ENCODE peak calls at places on chromosomes 11 and 22, in nine cellular contexts. One of them, this sample, is unnamed.

GRCh38 chr11:65922565-65922964 is 3.3 kb downstream of the DRAP1 start:
- DNase-seq in HCT116: no peak
- DNase-seq in PC-9: no peak
- DNase-seq in stomach: no peak
- DNase-seq in PC-3: no peak
- DNase-seq in kidney: no peak
- DNase-seq in pancreas: no peak
- DNase-seq in GM23338: no peak
- DNase-seq in H9: no peak
- DNase-seq in this sample: no peak

GRCh38 chr11:106482920-106483761 is 405.7 kb downstream of the AASDHPPT start:
- DNase-seq in HCT116: no peak
- DNase-seq in PC-9: no peak
- DNase-seq in stomach: no peak
- DNase-seq in PC-3: peak; percentile 89
- DNase-seq in kidney: no peak
- DNase-seq in pancreas: no peak
- DNase-seq in GM23338: no peak
- DNase-seq in H9: no peak
- DNase-seq in this sample: no peak

GRCh38 chr22:42074153-42074750 is at the start of gene PHETA2:
- DNase-seq in HCT116: no peak
- DNase-seq in PC-9: peak; percentile 29
- DNase-seq in stomach: peak; percentile 61
- DNase-seq in PC-3: no peak
- DNase-seq in kidney: peak; percentile 88
- DNase-seq in pancreas: peak; percentile 46
- DNase-seq in GM23338: peak; percentile 68
- DNase-seq in H9: peak; percentile 48
- DNase-seq in this sample: peak; percentile 91

GRCh38 chr11:9004310-9004945 is 627 bp upstream of the NRIP3 start:
- DNase-seq in HCT116: no peak
- DNase-seq in PC-9: no peak
- DNase-seq in stomach: no peak
- DNase-seq in PC-3: no peak
- DNase-seq in kidney: peak; percentile 79
- DNase-seq in pancreas: peak; percentile 18
- DNase-seq in GM23338: peak; percentile 82
- DNase-seq in H9: peak; percentile 73
- DNase-seq in this sample: peak; percentile 89

GRCh38 chr11:11968511-11969280 is 39.7 kb downstream of the DKK3 start:
- DNase-seq in HCT116: no peak
- DNase-seq in PC-9: no peak
- DNase-seq in stomach: no peak
- DNase-seq in PC-3: no peak
- DNase-seq in kidney: peak; percentile 61
- DNase-seq in pancreas: no peak
- DNase-seq in GM23338: no peak
- DNase-seq in H9: no peak
- DNase-seq in this sample: no peak

GRCh38 chr11:80993561-80993960 is 1552.7 kb upstream of the TENM4 start:
- DNase-seq in HCT116: no peak
- DNase-seq in PC-9: no peak
- DNase-seq in stomach: no peak
- DNase-seq in PC-3: no peak
- DNase-seq in kidney: no peak
- DNase-seq in pancreas: no peak
- DNase-seq in GM23338: peak; percentile 56
- DNase-seq in H9: no peak
- DNase-seq in this sample: no peak

GRCh38 chr22:45246060-45246985 is 5.6 kb upstream of the KIAA0930 start:
- DNase-seq in HCT116: peak; percentile 92
- DNase-seq in PC-9: peak; percentile 61
- DNase-seq in stomach: peak; percentile 81
- DNase-seq in PC-3: peak; percentile 85
- DNase-seq in kidney: peak; percentile 78
- DNase-seq in pancreas: peak; percentile 91
- DNase-seq in GM23338: no peak
- DNase-seq in H9: no peak
- DNase-seq in this sample: no peak

GRCh38 chr11:122659676-122660571 is 4.4 kb downstream of the UBASH3B start:
- DNase-seq in HCT116: no peak
- DNase-seq in PC-9: no peak
- DNase-seq in stomach: no peak
- DNase-seq in PC-3: no peak
- DNase-seq in kidney: no peak
- DNase-seq in pancreas: no peak
- DNase-seq in GM23338: no peak
- DNase-seq in H9: no peak
- DNase-seq in this sample: no peak

GRCh38 chr22:41762980-41763779 is 37.3 kb upstream of the CCDC134 start:
- DNase-seq in HCT116: peak; percentile 28
- DNase-seq in PC-9: peak; percentile 14
- DNase-seq in stomach: no peak
- DNase-seq in PC-3: peak; percentile 5
- DNase-seq in kidney: no peak
- DNase-seq in pancreas: no peak
- DNase-seq in GM23338: peak; percentile 94
- DNase-seq in H9: peak; percentile 91
- DNase-seq in this sample: no peak

GRCh38 chr11:45805305-45806071 is 539 bp downstream of the SLC35C1 start:
- DNase-seq in HCT116: no peak
- DNase-seq in PC-9: peak; percentile 47
- DNase-seq in stomach: peak; percentile 34
- DNase-seq in PC-3: peak; percentile 27
- DNase-seq in kidney: peak; percentile 86
- DNase-seq in pancreas: peak; percentile 33
- DNase-seq in GM23338: peak; percentile 50
- DNase-seq in H9: peak; percentile 57
- DNase-seq in this sample: no peak

DNA sequence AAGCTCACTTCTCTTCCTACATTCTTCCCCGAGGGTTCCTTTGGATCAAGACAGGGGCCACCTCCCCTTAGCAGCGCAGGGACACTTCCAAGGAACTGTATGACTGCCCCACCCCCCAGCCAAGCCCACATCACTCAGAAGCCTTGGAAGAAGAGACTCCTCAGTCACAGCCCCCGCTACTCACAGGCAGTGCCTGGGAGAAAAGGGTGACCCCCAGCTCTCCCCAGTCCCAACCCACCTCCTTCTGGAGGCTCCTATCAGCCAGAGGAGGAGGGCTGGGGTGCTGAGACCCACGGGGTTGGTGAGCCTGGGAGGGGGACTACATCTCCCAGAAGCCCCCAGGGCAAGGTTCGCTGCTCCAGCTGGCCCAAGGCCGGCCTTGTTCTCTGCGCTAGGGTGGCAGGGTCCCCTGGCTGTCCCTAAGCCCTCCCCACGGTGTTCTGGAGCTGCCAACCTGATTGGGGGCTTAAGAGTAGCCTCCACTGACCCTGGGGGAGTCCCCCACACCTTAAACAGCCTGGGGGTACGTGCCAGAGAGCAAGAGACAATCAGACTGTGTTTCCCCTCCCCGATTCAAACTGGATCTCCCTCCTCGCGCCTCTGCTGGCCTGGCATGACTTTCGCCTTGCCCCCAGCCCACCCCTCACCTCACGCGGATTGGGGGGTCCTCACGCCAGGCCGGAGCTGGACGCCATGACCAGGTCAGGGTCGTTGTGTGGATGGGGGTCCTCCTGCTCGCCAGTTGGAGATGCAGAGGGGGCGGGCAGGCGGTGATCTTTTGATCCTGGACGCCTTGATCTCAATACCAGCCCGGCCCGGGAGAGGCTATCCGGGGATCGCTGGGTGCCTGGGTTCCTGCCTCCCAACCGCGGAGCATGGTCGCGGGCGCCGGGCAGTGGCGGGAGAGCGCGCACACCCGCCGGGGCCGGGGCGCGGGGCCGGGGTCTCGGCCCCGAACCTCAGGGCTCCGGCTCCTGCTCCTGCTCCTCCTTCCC is 838 bp downstream of the BCL9L start:
- DNase-seq in HCT116: no peak
- DNase-seq in PC-9: no peak
- DNase-seq in stomach: peak; percentile 59
- DNase-seq in PC-3: peak; percentile 54
- DNase-seq in kidney: peak; percentile 83
- DNase-seq in pancreas: peak; percentile 62
- DNase-seq in GM23338: peak; percentile 84
- DNase-seq in H9: peak; percentile 71
- DNase-seq in this sample: peak; percentile 72
- H3K4me1 ChIP-seq in HCT116: peaks cover 59% of the 10 kb centered on the region
- H3K4me1 ChIP-seq in PC-9: peaks cover 35% of the 10 kb centered on the region
- H3K4me1 ChIP-seq in stomach: peaks cover 79% of the 10 kb centered on the region
- H3K4me1 ChIP-seq in PC-3: peaks cover 62% of the 10 kb centered on the region
- H3K4me1 ChIP-seq in kidney: peaks cover 34% of the 10 kb centered on the region
- H3K4me1 ChIP-seq in pancreas: peaks cover 37% of the 10 kb centered on the region
- H3K4me1 ChIP-seq in GM23338: peaks cover 64% of the 10 kb centered on the region
- H3K4me1 ChIP-seq in H9: peaks cover 23% of the 10 kb centered on the region
- H3K4me1 ChIP-seq in this sample: peaks cover 71% of the 10 kb centered on the region

DNA sequence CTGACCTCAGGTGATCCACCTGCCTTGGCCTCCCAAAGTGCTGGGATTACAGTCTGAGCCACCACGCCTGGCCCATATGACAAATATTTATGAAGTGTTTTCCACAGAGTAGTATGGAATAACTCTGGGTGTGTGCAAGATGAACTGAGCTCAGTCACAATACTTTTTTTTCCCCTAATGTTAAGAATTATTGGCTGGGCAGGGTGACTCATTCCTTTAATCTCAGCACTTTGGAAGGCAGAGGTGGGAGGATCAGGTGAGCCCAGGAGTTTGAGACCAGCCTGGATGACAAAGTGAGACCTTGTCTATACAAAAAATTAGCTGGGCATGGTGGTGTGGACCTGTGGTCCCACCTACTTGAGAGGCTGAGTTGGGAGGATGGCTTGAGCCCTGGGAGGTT is 6.4 kb downstream of the PTPRJ start:
- DNase-seq in HCT116: peak; percentile 79
- DNase-seq in PC-9: peak; percentile 54
- DNase-seq in stomach: no peak
- DNase-seq in PC-3: peak; percentile 73
- DNase-seq in kidney: peak; percentile 6
- DNase-seq in pancreas: no peak
- DNase-seq in GM23338: no peak
- DNase-seq in H9: no peak
- DNase-seq in this sample: no peak
- H3K4me1 ChIP-seq in HCT116: peaks cover 75% of the 10 kb centered on the region
- H3K4me1 ChIP-seq in PC-9: peaks cover 79% of the 10 kb centered on the region
- H3K4me1 ChIP-seq in stomach: peaks cover 100% of the 10 kb centered on the region
- H3K4me1 ChIP-seq in PC-3: peaks cover 50% of the 10 kb centered on the region
- H3K4me1 ChIP-seq in kidney: peaks cover 28% of the 10 kb centered on the region
- H3K4me1 ChIP-seq in pancreas: peaks cover 39% of the 10 kb centered on the region
- H3K4me1 ChIP-seq in GM23338: peaks cover 21% of the 10 kb centered on the region
- H3K4me1 ChIP-seq in H9: no peaks in the 10 kb centered on the region
- H3K4me1 ChIP-seq in this sample: peaks cover 48% of the 10 kb centered on the region

GRCh38 chr11:6599884-6600390 is 3.5 kb downstream of the RRP8 start:
- DNase-seq in HCT116: no peak
- DNase-seq in PC-9: no peak
- DNase-seq in stomach: no peak
- DNase-seq in PC-3: no peak
- DNase-seq in kidney: peak; percentile 48
- DNase-seq in pancreas: no peak
- DNase-seq in GM23338: no peak
- DNase-seq in H9: no peak
- DNase-seq in this sample: no peak

GRCh38 chr11:6598555-6598954 is 4.9 kb downstream of the RRP8 start:
- DNase-seq in HCT116: no peak
- DNase-seq in PC-9: no peak
- DNase-seq in stomach: no peak
- DNase-seq in PC-3: no peak
- DNase-seq in kidney: no peak
- DNase-seq in pancreas: no peak
- DNase-seq in GM23338: no peak
- DNase-seq in H9: no peak
- DNase-seq in this sample: no peak

GRCh38 chr11:6599449-6599848 is 4.0 kb downstream of the RRP8 start:
- DNase-seq in HCT116: no peak
- DNase-seq in PC-9: no peak
- DNase-seq in stomach: no peak
- DNase-seq in PC-3: no peak
- DNase-seq in kidney: no peak
- DNase-seq in pancreas: no peak
- DNase-seq in GM23338: no peak
- DNase-seq in H9: no peak
- DNase-seq in this sample: no peak

GRCh38 chr11:6594142-6594768 is 9.2 kb downstream of the RRP8 start:
- DNase-seq in HCT116: no peak
- DNase-seq in PC-9: no peak
- DNase-seq in stomach: no peak
- DNase-seq in PC-3: no peak
- DNase-seq in kidney: no peak
- DNase-seq in pancreas: no peak
- DNase-seq in GM23338: no peak
- DNase-seq in H9: no peak
- DNase-seq in this sample: no peak

DNA sequence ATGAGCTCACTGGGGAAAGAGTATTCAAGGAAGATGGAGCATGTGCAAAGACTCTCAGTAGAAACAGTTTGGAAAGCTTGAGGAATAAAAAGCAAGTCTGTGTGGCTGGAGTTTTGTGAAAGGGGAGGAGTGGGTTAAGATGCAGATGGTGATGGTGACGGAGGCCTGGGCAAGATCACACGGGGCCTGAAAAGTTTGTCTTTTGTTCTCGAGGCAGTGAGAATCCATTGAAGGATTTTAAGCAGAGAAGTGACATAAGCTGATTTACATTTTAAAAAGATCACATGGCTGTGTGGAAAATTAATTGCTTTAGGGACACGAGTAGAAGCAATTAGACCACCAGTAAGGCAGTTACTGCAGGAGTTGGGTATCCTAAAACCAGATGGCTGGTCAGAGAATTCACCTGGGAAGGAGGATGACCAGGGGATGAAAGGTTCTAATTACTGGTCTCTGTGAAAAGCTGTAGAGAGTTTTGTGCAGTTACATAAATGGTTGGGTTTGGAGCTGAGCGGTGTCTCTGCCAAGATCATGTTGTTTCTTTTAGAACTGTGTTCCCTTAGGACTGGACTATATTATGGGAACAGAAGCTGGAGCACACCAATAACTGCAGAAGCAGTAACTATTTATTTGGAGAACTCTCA is 7.1 kb downstream of the RRP8 start:
- DNase-seq in HCT116: no peak
- DNase-seq in PC-9: no peak
- DNase-seq in stomach: no peak
- DNase-seq in PC-3: no peak
- DNase-seq in kidney: no peak
- DNase-seq in pancreas: no peak
- DNase-seq in GM23338: no peak
- DNase-seq in H9: no peak
- DNase-seq in this sample: no peak
- H3K4me1 ChIP-seq in HCT116: no peaks in the 10 kb centered on the region
- H3K4me1 ChIP-seq in PC-9: no peaks in the 10 kb centered on the region
- H3K4me1 ChIP-seq in stomach: peaks cover 69% of the 10 kb centered on the region
- H3K4me1 ChIP-seq in PC-3: no peaks in the 10 kb centered on the region
- H3K4me1 ChIP-seq in kidney: peaks cover 9% of the 10 kb centered on the region
- H3K4me1 ChIP-seq in pancreas: peaks cover 5% of the 10 kb centered on the region
- H3K4me1 ChIP-seq in GM23338: no peaks in the 10 kb centered on the region
- H3K4me1 ChIP-seq in H9: no peaks in the 10 kb centered on the region
- H3K4me1 ChIP-seq in this sample: peaks cover 4% of the 10 kb centered on the region

DNA sequence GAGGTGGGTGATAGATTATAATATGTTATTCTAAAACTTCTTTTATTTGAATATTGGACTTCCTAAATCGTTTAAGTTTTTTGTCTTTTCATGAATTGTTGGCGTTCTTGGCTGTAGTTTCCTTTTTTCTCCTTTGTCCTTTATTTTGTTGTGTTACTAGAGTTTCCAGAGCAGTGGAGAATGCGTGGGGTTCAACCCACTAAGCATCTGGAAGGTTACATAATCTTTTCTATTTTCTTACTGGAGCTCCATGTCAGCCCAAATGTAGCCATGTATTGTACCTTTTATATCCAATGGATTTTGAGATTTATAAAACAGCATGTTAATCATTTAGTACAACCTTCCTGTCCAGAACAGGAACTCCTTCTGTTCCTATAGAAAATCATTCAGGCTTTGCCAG is 63.2 kb downstream of the PPP6R3 start:
- DNase-seq in HCT116: no peak
- DNase-seq in PC-9: no peak
- DNase-seq in stomach: no peak
- DNase-seq in PC-3: no peak
- DNase-seq in kidney: no peak
- DNase-seq in pancreas: no peak
- DNase-seq in GM23338: no peak
- DNase-seq in H9: no peak
- DNase-seq in this sample: no peak
- H3K4me1 ChIP-seq in HCT116: peaks cover 2% of the 10 kb centered on the region
- H3K4me1 ChIP-seq in PC-9: no peaks in the 10 kb centered on the region
- H3K4me1 ChIP-seq in stomach: peaks cover 42% of the 10 kb centered on the region
- H3K4me1 ChIP-seq in PC-3: peaks cover 10% of the 10 kb centered on the region
- H3K4me1 ChIP-seq in kidney: peaks cover 34% of the 10 kb centered on the region
- H3K4me1 ChIP-seq in pancreas: no peaks in the 10 kb centered on the region
- H3K4me1 ChIP-seq in GM23338: peaks cover 5% of the 10 kb centered on the region
- H3K4me1 ChIP-seq in H9: peaks cover 9% of the 10 kb centered on the region
- H3K4me1 ChIP-seq in this sample: peaks cover 22% of the 10 kb centered on the region

This sample was measured in upper lobe of left lung.